ENCODE peak calls at places on chromosomes 6 and 20, in ten cellular contexts. One of them, this sample, is unnamed.

GRCh38 chr6:163828038-163828790 is 413.7 kb downstream of the QKI start:
- DNase-seq in colonic mucosa: no peak
- DNase-seq in esophagus squamous epithelium: no peak
- DNase-seq in prostate gland: no peak
- DNase-seq in A549: no peak
- DNase-seq in tibial artery: no peak
- DNase-seq in sigmoid colon: no peak
- DNase-seq in GM12878: no peak
- DNase-seq in stomach: no peak
- DNase-seq in fibroblast of lung: peak
- DNase-seq in this sample: no peak

GRCh38 chr6:163036251-163036650 is 308.5 kb downstream of the PACRG start:
- DNase-seq in A549: no peak
- DNase-seq in esophagus squamous epithelium: no peak
- DNase-seq in colonic mucosa: no peak
- DNase-seq in prostate gland: no peak
- DNase-seq in stomach: no peak
- DNase-seq in sigmoid colon: no peak
- DNase-seq in fibroblast of lung: no peak
- DNase-seq in GM12878: no peak
- DNase-seq in tibial artery: no peak
- DNase-seq in this sample: no peak

GRCh38 chr6:40912158-40912946 is 126.7 kb downstream of the UNC5CL start:
- DNase-seq in sigmoid colon: no peak
- DNase-seq in colonic mucosa: peak
- DNase-seq in esophagus squamous epithelium: no peak
- DNase-seq in A549: peak
- DNase-seq in GM12878: peak
- DNase-seq in stomach: peak
- DNase-seq in tibial artery: no peak
- DNase-seq in fibroblast of lung: no peak
- DNase-seq in prostate gland: peak
- DNase-seq in this sample: no peak

GRCh38 chr6:70686548-70687133 is 19.0 kb downstream of the SMAP1 start:
- DNase-seq in GM12878: no peak
- DNase-seq in tibial artery: no peak
- DNase-seq in A549: peak
- DNase-seq in esophagus squamous epithelium: no peak
- DNase-seq in fibroblast of lung: peak
- DNase-seq in sigmoid colon: no peak
- DNase-seq in stomach: no peak
- DNase-seq in prostate gland: peak
- DNase-seq in colonic mucosa: no peak
- DNase-seq in this sample: no peak

GRCh38 chr6:90350689-90351554 is 54.3 kb upstream of the BACH2 start:
- DNase-seq in A549: no peak
- DNase-seq in prostate gland: no peak
- DNase-seq in GM12878: no peak
- DNase-seq in esophagus squamous epithelium: no peak
- DNase-seq in tibial artery: no peak
- DNase-seq in stomach: no peak
- DNase-seq in sigmoid colon: no peak
- DNase-seq in colonic mucosa: no peak
- DNase-seq in fibroblast of lung: no peak
- DNase-seq in this sample: no peak

GRCh38 chr6:11780097-11780428 is 1.5 kb upstream of the ADTRP start:
- DNase-seq in sigmoid colon: no peak
- DNase-seq in A549: no peak
- DNase-seq in esophagus squamous epithelium: no peak
- DNase-seq in tibial artery: no peak
- DNase-seq in colonic mucosa: no peak
- DNase-seq in prostate gland: no peak
- DNase-seq in fibroblast of lung: no peak
- DNase-seq in stomach: no peak
- DNase-seq in GM12878: no peak
- DNase-seq in this sample: no peak

GRCh38 chr6:44446626-44447297 is 59.3 kb downstream of the CDC5L start:
- DNase-seq in stomach: no peak
- DNase-seq in sigmoid colon: no peak
- DNase-seq in fibroblast of lung: peak
- DNase-seq in colonic mucosa: no peak
- DNase-seq in esophagus squamous epithelium: no peak
- DNase-seq in prostate gland: no peak
- DNase-seq in A549: no peak
- DNase-seq in tibial artery: no peak
- DNase-seq in GM12878: no peak
- DNase-seq in this sample: no peak

GRCh38 chr6:3585320-3585935 is 128.6 kb upstream of the SLC22A23 start:
- DNase-seq in tibial artery: no peak
- DNase-seq in GM12878: no peak
- DNase-seq in colonic mucosa: no peak
- DNase-seq in sigmoid colon: no peak
- DNase-seq in prostate gland: no peak
- DNase-seq in fibroblast of lung: peak
- DNase-seq in esophagus squamous epithelium: no peak
- DNase-seq in stomach: no peak
- DNase-seq in A549: peak
- DNase-seq in this sample: no peak

GRCh38 chr6:108764580-108764950 is 83.7 kb upstream of the ARMC2 start:
- DNase-seq in prostate gland: no peak
- DNase-seq in fibroblast of lung: no peak
- DNase-seq in A549: no peak
- DNase-seq in GM12878: no peak
- DNase-seq in sigmoid colon: no peak
- DNase-seq in esophagus squamous epithelium: no peak
- DNase-seq in colonic mucosa: no peak
- DNase-seq in stomach: no peak
- DNase-seq in tibial artery: no peak
- DNase-seq in this sample: no peak

GRCh38 chr20:35870541-35871307 is 83.6 kb downstream of the SCAND1 start:
- DNase-seq in A549: no peak
- DNase-seq in sigmoid colon: no peak
- DNase-seq in esophagus squamous epithelium: no peak
- DNase-seq in prostate gland: no peak
- DNase-seq in tibial artery: no peak
- DNase-seq in stomach: no peak
- DNase-seq in colonic mucosa: no peak
- DNase-seq in fibroblast of lung: peak
- DNase-seq in GM12878: no peak
- DNase-seq in this sample: no peak

GRCh38 chr20:1266167-1266973 is at the start of gene SNPH:
- DNase-seq in fibroblast of lung: peak
- DNase-seq in colonic mucosa: peak
- DNase-seq in sigmoid colon: peak
- DNase-seq in A549: peak
- DNase-seq in GM12878: no peak
- DNase-seq in prostate gland: peak
- DNase-seq in stomach: peak
- DNase-seq in tibial artery: peak
- DNase-seq in esophagus squamous epithelium: no peak
- DNase-seq in this sample: peak

GRCh38 chr6:167115054-167115453 is 7.8 kb upstream of the CCR6 start:
- DNase-seq in sigmoid colon: no peak
- DNase-seq in A549: no peak
- DNase-seq in GM12878: no peak
- DNase-seq in prostate gland: no peak
- DNase-seq in colonic mucosa: no peak
- DNase-seq in tibial artery: no peak
- DNase-seq in fibroblast of lung: no peak
- DNase-seq in esophagus squamous epithelium: no peak
- DNase-seq in stomach: no peak
- DNase-seq in this sample: no peak

GRCh38 chr6:167116109-167116837 is 6.6 kb upstream of the CCR6 start:
- DNase-seq in A549: no peak
- DNase-seq in sigmoid colon: peak
- DNase-seq in prostate gland: no peak
- DNase-seq in stomach: no peak
- DNase-seq in fibroblast of lung: no peak
- DNase-seq in esophagus squamous epithelium: no peak
- DNase-seq in colonic mucosa: no peak
- DNase-seq in GM12878: no peak
- DNase-seq in tibial artery: no peak
- DNase-seq in this sample: no peak

GRCh38 chr6:167118839-167119238 is 4.1 kb upstream of the CCR6 start:
- DNase-seq in sigmoid colon: no peak
- DNase-seq in GM12878: no peak
- DNase-seq in fibroblast of lung: no peak
- DNase-seq in colonic mucosa: no peak
- DNase-seq in A549: no peak
- DNase-seq in tibial artery: no peak
- DNase-seq in esophagus squamous epithelium: no peak
- DNase-seq in prostate gland: no peak
- DNase-seq in stomach: no peak
- DNase-seq in this sample: no peak

GRCh38 chr6:167118006-167118405 is 4.9 kb upstream of the CCR6 start:
- DNase-seq in tibial artery: no peak
- DNase-seq in sigmoid colon: no peak
- DNase-seq in esophagus squamous epithelium: no peak
- DNase-seq in stomach: no peak
- DNase-seq in GM12878: no peak
- DNase-seq in A549: no peak
- DNase-seq in colonic mucosa: no peak
- DNase-seq in fibroblast of lung: no peak
- DNase-seq in prostate gland: no peak
- DNase-seq in this sample: no peak

DNA sequence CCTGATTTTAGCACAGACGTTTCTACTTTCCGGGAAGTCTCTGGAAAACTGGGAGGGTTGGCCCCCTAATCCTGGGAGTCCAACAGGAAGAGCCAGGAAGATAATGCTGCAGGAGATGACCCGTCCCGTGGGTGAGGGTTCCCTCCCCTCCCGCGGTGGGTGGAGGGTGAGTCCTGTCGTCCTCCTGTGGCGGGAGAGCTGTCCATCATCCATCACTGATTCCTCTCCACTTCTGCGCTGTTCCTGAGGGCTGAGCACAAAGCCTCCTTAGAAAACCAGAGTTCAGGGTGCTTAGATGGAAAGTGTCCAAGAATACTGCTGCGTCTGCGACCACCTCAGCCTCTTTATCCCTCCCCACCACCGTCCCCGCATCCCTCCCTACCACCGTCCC is 6.1 kb upstream of the CCR6 start:
- DNase-seq in stomach: no peak
- DNase-seq in prostate gland: no peak
- DNase-seq in sigmoid colon: no peak
- DNase-seq in tibial artery: no peak
- DNase-seq in esophagus squamous epithelium: no peak
- DNase-seq in fibroblast of lung: no peak
- DNase-seq in colonic mucosa: no peak
- DNase-seq in A549: no peak
- DNase-seq in GM12878: no peak
- DNase-seq in this sample: no peak
- H3K27ac ChIP-seq in stomach: peak
- H3K27ac ChIP-seq in prostate gland: no peak
- H3K27ac ChIP-seq in sigmoid colon: no peak
- H3K27ac ChIP-seq in tibial artery: no peak
- H3K27ac ChIP-seq in esophagus squamous epithelium: no peak
- H3K27ac ChIP-seq in fibroblast of lung: no peak
- H3K27ac ChIP-seq in colonic mucosa: no peak
- H3K27ac ChIP-seq in A549: no peak
- H3K27ac ChIP-seq in GM12878: no peak
- H3K27ac ChIP-seq in this sample: no peak

GRCh38 chr6:32879691-32880090 is 25.7 kb downstream of the PSMB9 start:
- DNase-seq in stomach: no peak
- DNase-seq in fibroblast of lung: no peak
- DNase-seq in tibial artery: no peak
- DNase-seq in prostate gland: no peak
- DNase-seq in A549: no peak
- DNase-seq in esophagus squamous epithelium: no peak
- DNase-seq in GM12878: no peak
- DNase-seq in colonic mucosa: no peak
- DNase-seq in sigmoid colon: no peak
- DNase-seq in this sample: no peak
- H3K4me3 ChIP-seq in stomach: no peak
- H3K4me3 ChIP-seq in fibroblast of lung: no peak
- H3K4me3 ChIP-seq in tibial artery: no peak
- H3K4me3 ChIP-seq in prostate gland: no peak
- H3K4me3 ChIP-seq in A549: no peak
- H3K4me3 ChIP-seq in esophagus squamous epithelium: no peak
- H3K4me3 ChIP-seq in GM12878: no peak
- H3K4me3 ChIP-seq in colonic mucosa: no peak
- H3K4me3 ChIP-seq in sigmoid colon: no peak
- H3K4me3 ChIP-seq in this sample: no peak

GRCh38 chr6:131575834-131576478 is 2.9 kb downstream of the ARG1 start:
- DNase-seq in tibial artery: no peak
- DNase-seq in sigmoid colon: no peak
- DNase-seq in GM12878: no peak
- DNase-seq in colonic mucosa: no peak
- DNase-seq in prostate gland: no peak
- DNase-seq in A549: no peak
- DNase-seq in stomach: no peak
- DNase-seq in esophagus squamous epithelium: no peak
- DNase-seq in fibroblast of lung: no peak
- DNase-seq in this sample: no peak
- TF ChIP-seq CTCF in tibial artery: no peak
- TF ChIP-seq CTCF in sigmoid colon: no peak
- TF ChIP-seq CTCF in GM12878: no peak
- TF ChIP-seq CTCF in colonic mucosa: no peak
- TF ChIP-seq CTCF in prostate gland: no peak
- TF ChIP-seq CTCF in A549: no peak
- TF ChIP-seq CTCF in stomach: no peak
- TF ChIP-seq CTCF in esophagus squamous epithelium: no peak
- TF ChIP-seq CTCF in fibroblast of lung: no peak
- TF ChIP-seq CTCF in this sample: no peak

DNA sequence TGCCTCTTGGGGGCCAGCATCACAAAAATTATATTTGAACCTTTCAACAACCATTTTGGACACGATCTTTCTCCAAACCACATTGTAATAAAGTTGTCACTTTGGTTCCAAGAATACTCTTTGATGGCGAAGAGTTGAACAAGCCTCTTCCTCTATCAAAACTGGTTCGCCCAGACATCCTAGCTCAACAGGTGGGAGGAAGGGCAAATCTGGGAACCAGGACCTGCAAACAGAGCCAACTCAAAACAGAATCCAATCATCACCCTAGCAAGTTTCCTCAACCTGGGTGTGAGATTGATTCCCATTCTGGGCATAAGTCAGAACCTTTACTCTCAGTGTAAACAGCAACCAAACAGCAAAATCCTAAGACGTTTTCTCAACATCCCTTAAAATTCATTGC is 141.2 kb upstream of the RREB1 start:
- DNase-seq in colonic mucosa: no peak
- DNase-seq in fibroblast of lung: no peak
- DNase-seq in tibial artery: no peak
- DNase-seq in sigmoid colon: no peak
- DNase-seq in GM12878: no peak
- DNase-seq in esophagus squamous epithelium: no peak
- DNase-seq in prostate gland: no peak
- DNase-seq in A549: no peak
- DNase-seq in stomach: no peak
- DNase-seq in this sample: no peak
- H3K27ac ChIP-seq in colonic mucosa: peak
- H3K27ac ChIP-seq in fibroblast of lung: no peak
- H3K27ac ChIP-seq in tibial artery: no peak
- H3K27ac ChIP-seq in sigmoid colon: no peak
- H3K27ac ChIP-seq in GM12878: no peak
- H3K27ac ChIP-seq in esophagus squamous epithelium: peak
- H3K27ac ChIP-seq in prostate gland: no peak
- H3K27ac ChIP-seq in A549: peak
- H3K27ac ChIP-seq in stomach: no peak
- H3K27ac ChIP-seq in this sample: no peak

GRCh38 chr20:48750376-48750775 is 77.4 kb downstream of the PREX1 start:
- DNase-seq in esophagus squamous epithelium: no peak
- DNase-seq in stomach: no peak
- DNase-seq in A549: no peak
- DNase-seq in sigmoid colon: no peak
- DNase-seq in colonic mucosa: no peak
- DNase-seq in prostate gland: no peak
- DNase-seq in tibial artery: no peak
- DNase-seq in fibroblast of lung: no peak
- DNase-seq in GM12878: no peak
- DNase-seq in this sample: no peak
- H3K4me3 ChIP-seq in esophagus squamous epithelium: no peak
- H3K4me3 ChIP-seq in stomach: no peak
- H3K4me3 ChIP-seq in A549: no peak
- H3K4me3 ChIP-seq in sigmoid colon: no peak
- H3K4me3 ChIP-seq in colonic mucosa: no peak
- H3K4me3 ChIP-seq in prostate gland: no peak
- H3K4me3 ChIP-seq in tibial artery: no peak
- H3K4me3 ChIP-seq in fibroblast of lung: no peak
- H3K4me3 ChIP-seq in GM12878: no peak
- H3K4me3 ChIP-seq in this sample: no peak